ENCODE peak calls at places on chromosome 1, in seven cellular contexts. B, H, P, G, V, X and E are unnamed samples.

GRCh38 chr1:175204285-175204684 is 11.7 kb upstream of the KIAA0040 start:
- DNase-seq in X (no peak), B (no peak), V (no peak), G (no peak), P (no peak), H (no peak), E (no peak)

GRCh38 chr1:22611530-22611947 is 24.9 kb upstream of the C1QA start:
- DNase-seq in B (peak), X (peak), P (peak), G (peak), H (peak), V (peak), E (peak)

GRCh38 chr1:12383786-12384185 is 154.0 kb downstream of the VPS13D start:
- DNase-seq in V (no peak), P (peak), G (no peak), X (no peak), B (no peak), H (no peak), E (no peak)

GRCh38 chr1:12098786-12099185 is 35.7 kb downstream of the TNFRSF8 start:
- DNase-seq in H (no peak), G (no peak), P (peak), B (no peak), X (no peak), V (no peak), E (no peak)

GRCh38 chr1:243942196-243943150 is 92.4 kb upstream of the AKT3 start:
- DNase-seq in B (no peak), P (no peak), H (no peak), G (no peak), V (no peak), X (peak), E (no peak)

GRCh38 chr1:1521331-1521730 is 9.4 kb downstream of the ATAD3A start:
- DNase-seq in G (no peak), B (no peak), P (no peak), H (no peak), X (no peak), V (no peak), E (no peak)

GRCh38 chr1:230107941-230108340 is 40.9 kb downstream of the GALNT2 start:
- DNase-seq in X (no peak), P (no peak), V (no peak), H (no peak), B (no peak), G (no peak), E (no peak)

GRCh38 chr1:15153184-15153841 is at the start of gene TMEM51:
- DNase-seq in V (peak), B (peak), X (peak), P (peak), G (peak), H (peak), E (peak)

GRCh38 chr1:39639333-39640130 is at the start of gene HEYL:
- DNase-seq in B (peak), P (peak), H (peak), G (peak), V (peak), X (peak), E (peak)

GRCh38 chr1:169858467-169858866 is 35.2 kb downstream of the SCYL3 start:
- DNase-seq in X (no peak), B (no peak), H (peak), V (peak), P (peak), G (no peak), E (peak)

GRCh38 chr1:12232221-12232620 is 2.4 kb downstream of the VPS13D start:
- DNase-seq in H (no peak), V (no peak), G (no peak), B (no peak), X (no peak), P (no peak), E (no peak)

GRCh38 chr1:172359531-172359991 is 60.9 kb upstream of the C1orf105 start:
- DNase-seq in G (no peak), B (no peak), H (no peak), X (no peak), P (peak), V (peak), E (no peak)

GRCh38 chr1:76501136-76501535 is 366.1 kb upstream of the ST6GALNAC5 start:
- DNase-seq in X (no peak), V (no peak), P (no peak), H (no peak), B (no peak), G (peak), E (peak)

GRCh38 chr1:66415830-66416229 is 118.1 kb upstream of the SGIP1 start:
- DNase-seq in B (no peak), G (no peak), P (no peak), X (no peak), H (peak), V (no peak), E (no peak)

GRCh38 chr1:215497516-215497915 is 69.6 kb upstream of the KCTD3 start:
- DNase-seq in B (no peak), V (no peak), X (no peak), P (no peak), H (no peak), G (peak), E (peak)

GRCh38 chr1:207815913-207816312 is 64.1 kb downstream of the CD46 start:
- DNase-seq in H (no peak), P (peak), B (no peak), X (no peak), G (no peak), V (peak), E (no peak)

GRCh38 chr1:15739259-15739658 is 3.0 kb upstream of the TMEM82 start:
- DNase-seq in B (no peak), H (no peak), V (no peak), G (no peak), P (no peak), X (no peak), E (no peak)

GRCh38 chr1:243495032-243495431 is 239.2 kb downstream of the SDCCAG8 start:
- DNase-seq in X (no peak), H (no peak), P (no peak), B (no peak), V (no peak), G (no peak), E (no peak)

GRCh38 chr1:230359992-230360391 is 66.1 kb downstream of the PGBD5 start:
- DNase-seq in P (peak), H (peak), G (no peak), V (peak), B (no peak), X (no peak), E (peak)

GRCh38 chr1:230356190-230356589 is 69.9 kb downstream of the PGBD5 start:
- DNase-seq in V (no peak), G (no peak), B (no peak), H (no peak), X (no peak), P (no peak), E (no peak)

GRCh38 chr1:196438324-196438723 is 169.9 kb downstream of the KCNT2 start:
- DNase-seq in B (no peak), V (peak), G (no peak), P (no peak), X (no peak), H (no peak), E (no peak)

GRCh38 chr1:67639336-67639735 is 45.7 kb upstream of the GADD45A start:
- DNase-seq in G (no peak), H (no peak), V (no peak), P (no peak), X (no peak), B (no peak), E (no peak)

GRCh38 chr1:83029916-83030315 is 969.0 kb downstream of the TTLL7 start:
- DNase-seq in H (no peak), P (no peak), X (no peak), G (no peak), V (peak), B (no peak), E (no peak)

GRCh38 chr1:225845633-225846259 is 35.8 kb downstream of the EPHX1 start:
- DNase-seq in V (peak), P (peak), X (peak), G (peak), B (peak), H (peak), E (peak)

GRCh38 chr1:210291786-210292275 is 36.9 kb upstream of the HHAT start:
- DNase-seq in B (no peak), V (peak), X (no peak), P (no peak), G (no peak), H (peak), E (no peak)

GRCh38 chr1:151976015-151976343 is 17.7 kb downstream of the S100A10 start:
- DNase-seq in H (no peak), V (no peak), B (no peak), X (no peak), G (no peak), P (no peak), E (no peak)

GRCh38 chr1:6245869-6246496 is 2.0 kb downstream of the HES3 start:
- DNase-seq in B (peak), P (no peak), V (no peak), G (no peak), H (no peak), X (peak), E (peak)

GRCh38 chr1:99527078-99527477 is 118.8 kb upstream of the PALMD start:
- DNase-seq in H (peak), P (peak), V (peak), X (no peak), B (no peak), G (no peak), E (peak)

GRCh38 chr1:247487057-247487456 is 29.2 kb upstream of the OR2B11 start:
- DNase-seq in V (peak), P (peak), G (peak), H (peak), X (peak), B (peak), E (peak)

DNA sequence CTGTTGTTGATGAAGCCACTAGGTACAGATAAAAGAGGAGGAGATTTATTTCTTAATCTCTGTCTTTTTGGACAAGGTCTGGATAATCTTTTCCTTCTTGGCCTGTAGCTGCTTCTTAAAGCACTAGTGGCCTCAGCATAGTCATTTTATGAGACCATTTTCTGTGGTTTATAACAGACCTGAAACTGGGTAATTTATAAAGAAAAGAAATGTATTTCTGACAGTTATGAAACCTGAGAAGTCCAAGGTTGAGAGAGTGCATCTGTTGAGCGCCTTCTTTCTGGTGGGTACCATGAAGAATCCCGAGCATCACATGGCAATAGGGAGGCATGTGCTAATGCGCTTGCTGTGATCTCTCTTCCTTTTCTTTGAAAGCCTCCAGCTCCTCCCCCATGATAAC is 36.7 kb upstream of the PDC start:
- DNase-seq in B (no peak), X (no peak), G (no peak), H (no peak), P (no peak), V (no peak), E (no peak)
- H3K18ac ChIP-seq in B (no peak), X (no peak), G (no peak), H (no peak), P (no peak), V (no peak), E (no peak)

DNA sequence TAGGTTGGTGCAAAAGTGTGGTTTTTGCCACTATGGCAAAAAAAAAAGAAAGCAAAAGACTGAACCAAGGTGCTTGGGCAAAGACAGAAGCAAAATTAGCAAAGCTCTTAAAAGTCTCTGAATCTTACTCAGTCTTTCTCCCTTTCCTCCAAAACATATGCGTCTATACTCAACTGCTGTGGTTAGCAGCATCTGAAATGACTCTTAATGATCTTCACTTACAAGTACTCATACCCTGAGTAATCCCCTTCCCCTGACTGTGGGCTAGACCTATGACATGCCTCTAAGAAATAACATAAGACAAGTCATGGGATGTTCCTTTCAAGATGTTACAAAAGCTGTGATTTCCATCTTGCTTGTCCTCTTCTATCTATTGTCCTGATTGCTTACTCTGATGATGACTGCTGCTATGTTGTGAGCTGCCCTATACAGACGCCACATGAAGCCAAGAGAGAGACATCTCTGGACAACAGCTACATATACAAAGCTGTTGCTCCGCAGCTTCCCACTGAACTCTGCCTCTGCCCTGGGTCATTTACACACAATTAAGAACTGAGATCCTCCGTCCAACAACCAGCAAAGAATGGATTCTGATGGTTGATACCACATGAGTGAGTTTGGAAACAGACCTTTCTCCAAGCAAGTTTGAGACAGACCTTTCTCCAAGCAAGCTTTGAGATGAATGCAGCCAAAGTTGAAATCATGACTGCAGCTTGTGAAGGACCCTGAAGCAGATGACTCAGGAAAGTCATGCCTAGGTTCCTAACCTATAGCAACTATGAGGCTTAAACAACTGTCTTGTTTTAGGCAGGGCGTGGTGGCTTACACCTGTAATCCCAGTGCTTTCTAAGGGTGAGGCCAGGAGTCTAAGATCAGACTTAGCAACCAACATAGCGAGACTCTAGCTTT is 55.2 kb downstream of the PUM1 start:
- DNase-seq in G (no peak), H (no peak), B (no peak), P (peak), V (peak), X (no peak), E (peak)
- H3K4ac ChIP-seq in G (no peak), H (peak), B (no peak), P (no peak), V (no peak), X (no peak), E (no peak)

GRCh38 chr1:56517404-56518130 is 61.8 kb downstream of the PLPP3 start:
- DNase-seq in G (no peak), X (no peak), H (peak), P (no peak), B (no peak), V (no peak), E (no peak)
- H3K18ac ChIP-seq in G (no peak), X (peak), H (no peak), P (no peak), B (no peak), V (no peak), E (peak)

DNA sequence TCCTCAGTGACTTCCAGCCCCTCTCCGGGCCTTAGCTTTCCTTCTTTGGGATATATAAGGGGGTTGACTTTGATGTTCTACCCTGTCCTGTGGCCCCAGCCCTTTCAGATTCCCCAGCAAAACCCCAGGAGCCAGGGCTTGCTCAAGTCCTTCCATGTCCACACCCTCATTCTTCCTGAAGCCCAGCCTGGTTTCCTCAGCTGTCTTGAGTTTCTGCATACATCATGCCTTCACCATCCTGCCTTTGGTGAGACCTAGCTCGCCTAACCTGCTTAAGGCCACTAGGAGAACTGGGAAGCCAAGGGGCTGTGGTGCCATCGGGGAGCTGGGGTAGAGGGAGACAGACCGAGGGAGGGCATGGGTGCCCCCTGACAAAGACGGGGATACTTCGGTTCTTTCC is 17.2 kb upstream of the PEF1 start:
- DNase-seq in P (no peak), B (no peak), X (no peak), G (no peak), V (no peak), H (no peak), E (no peak)
- H3K4ac ChIP-seq in P (no peak), B (no peak), X (no peak), G (no peak), V (no peak), H (no peak), E (no peak)

GRCh38 chr1:188244681-188245080 is 1415.9 kb downstream of the PLA2G4A start:
- DNase-seq in G (no peak), H (no peak), P (no peak), X (no peak), V (no peak), B (no peak), E (no peak)

GRCh38 chr1:188237573-188238353 is 1409.0 kb downstream of the PLA2G4A start:
- DNase-seq in B (no peak), X (no peak), G (no peak), V (no peak), H (peak), P (peak), E (no peak)

GRCh38 chr1:188241629-188242028 is 1412.9 kb downstream of the PLA2G4A start:
- DNase-seq in X (no peak), G (no peak), H (no peak), P (no peak), B (no peak), V (no peak), E (no peak)

GRCh38 chr1:188243456-188243855 is 1414.7 kb downstream of the PLA2G4A start:
- DNase-seq in V (no peak), P (no peak), G (no peak), X (no peak), H (peak), B (no peak), E (no peak)

GRCh38 chr1:188240772-188241406 is 1412.1 kb downstream of the PLA2G4A start:
- DNase-seq in H (no peak), V (no peak), X (no peak), G (no peak), P (no peak), B (no peak), E (no peak)
- H3K18ac ChIP-seq in H (no peak), V (no peak), X (no peak), G (no peak), P (no peak), B (no peak), E (no peak)

GRCh38 chr1:110434946-110435345 is 16.0 kb upstream of the PROK1 start:
- DNase-seq in G (no peak), V (no peak), H (no peak), B (no peak), X (no peak), P (no peak), E (no peak)
- H3K4ac ChIP-seq in G (no peak), V (no peak), H (no peak), B (no peak), X (no peak), P (no peak), E (no peak)

GRCh38 chr1:203424285-203424684 is 51.3 kb upstream of the PRELP start:
- DNase-seq in X (no peak), H (no peak), B (no peak), G (no peak), P (no peak), V (no peak), E (no peak)

GRCh38 chr1:203421246-203421645 is 54.4 kb upstream of the PRELP start:
- DNase-seq in P (no peak), G (no peak), V (no peak), B (no peak), H (no peak), X (no peak), E (no peak)

GRCh38 chr1:203420220-203420705 is 55.3 kb upstream of the PRELP start:
- DNase-seq in V (no peak), H (no peak), X (no peak), B (no peak), P (no peak), G (no peak), E (no peak)

GRCh38 chr1:203422116-203422515 is 53.5 kb upstream of the PRELP start:
- DNase-seq in H (no peak), P (no peak), B (no peak), V (no peak), X (no peak), G (no peak), E (no peak)

GRCh38 chr1:203422656-203423055 is 53.0 kb upstream of the PRELP start:
- DNase-seq in P (no peak), G (no peak), X (no peak), H (no peak), B (no peak), V (no peak), E (no peak)
- H3K18ac ChIP-seq in P (no peak), G (no peak), X (no peak), H (no peak), B (no peak), V (peak), E (no peak)